ENCODE peak calls at places on chromosomes 2 and 18, in ten cellular contexts. Y is NCI-H774; G is stimulated activated CD4-positive, alpha-beta T cell treated with anti-CD3 and anti-CD28 coated beads, Interleukin-4, amount 100 ng/mL, for 24 hours; K is HEK293T; F is CD14-positive monocyte; L is H9; N is NCI-H510A treated with DMSO at 0.1 percent for 48 hours; B is left lobe of liver; W is GM20000; X is heart left ventricle. S is an unnamed sample.

GRCh38 chr2:108786354-108787208 is at the start of gene CCDC138:
- DNase-seq in Y (peak; percentile 85), G (peak; percentile 91), K (peak; percentile 92), F (peak; percentile 78), L (peak; percentile 94), N (peak; percentile 90), B (peak; percentile 90), W (peak; percentile 95), X (peak; percentile 88), S (peak; percentile 46)

GRCh38 chr2:119683717-119684443 is 4.9 kb downstream of the TMEM177 start:
- DNase-seq in Y (no peak), G (no peak), K (no peak), F (no peak), L (no peak), N (no peak), B (no peak), W (no peak), X (no peak), S (no peak)

GRCh38 chr2:8677646-8678592 is 3.9 kb upstream of the ID2 start:
- DNase-seq in Y (peak; percentile 65), G (peak; percentile 28), K (peak; percentile 49), F (no peak), L (peak; percentile 75), N (peak; percentile 75), B (peak; percentile 78), W (peak; percentile 58), X (no peak), S (peak; percentile 95)

GRCh38 chr2:128137094-128137616 is 46.2 kb downstream of the UGGT1 start:
- DNase-seq in Y (no peak), G (no peak), K (no peak), F (no peak), L (no peak), N (no peak), B (no peak), W (no peak), X (no peak), S (no peak)

GRCh38 chr18:49907346-49907929 is 94.1 kb upstream of the ACAA2 start:
- DNase-seq in Y (no peak), G (no peak), K (no peak), F (peak; percentile 22), L (no peak), N (no peak), B (no peak), W (no peak), X (no peak), S (peak; percentile 47)

GRCh38 chr2:216372761-216373291 is 543 bp upstream of the MARCHF4 start:
- DNase-seq in Y (no peak), G (no peak), K (no peak), F (no peak), L (no peak), N (no peak), B (no peak), W (no peak), X (no peak), S (no peak)

GRCh38 chr18:45255142-45255890 is 360.0 kb upstream of the SLC14A2 start:
- DNase-seq in Y (peak; percentile 30), G (no peak), K (no peak), F (no peak), L (no peak), N (no peak), B (no peak), W (no peak), X (no peak), S (no peak)

GRCh38 chr2:33135645-33136044 is 188.9 kb downstream of the LTBP1 start:
- DNase-seq in Y (no peak), G (no peak), K (no peak), F (no peak), L (no peak), N (no peak), B (no peak), W (no peak), X (no peak), S (no peak)

GRCh38 chr2:237030382-237030781 is 55.3 kb upstream of the COPS8 start:
- DNase-seq in Y (no peak), G (no peak), K (no peak), F (no peak), L (no peak), N (no peak), B (no peak), W (no peak), X (no peak), S (no peak)

GRCh38 chr18:59514193-59514592 is 155.1 kb upstream of the LMAN1 start:
- DNase-seq in Y (no peak), G (no peak), K (peak; percentile 8), F (no peak), L (no peak), N (no peak), B (no peak), W (no peak), X (peak; percentile 82), S (no peak)

GRCh38 chr18:36354989-36355388 is 57.5 kb downstream of the FHOD3 start:
- DNase-seq in Y (no peak), G (no peak), K (no peak), F (no peak), L (no peak), N (no peak), B (no peak), W (no peak), X (peak; percentile 44), S (no peak)

GRCh38 chr2:86787701-86788100 is 3.0 kb downstream of the CD8A start:
- DNase-seq in Y (no peak), G (no peak), K (no peak), F (no peak), L (no peak), N (no peak), B (no peak), W (no peak), X (peak; percentile 71), S (no peak)

GRCh38 chr18:47736376-47737140 is 193.9 kb downstream of the SMAD2 start:
- DNase-seq in Y (no peak), G (no peak), K (no peak), F (no peak), L (no peak), N (no peak), B (peak; percentile 14), W (no peak), X (no peak), S (no peak)

GRCh38 chr2:20015482-20016083 is 3.1 kb upstream of the MATN3 start:
- DNase-seq in Y (no peak), G (no peak), K (peak; percentile 51), F (no peak), L (no peak), N (peak; percentile 40), B (no peak), W (peak; percentile 74), X (no peak), S (peak; percentile 4)

GRCh38 chr2:23286765-23287155 is 98.2 kb upstream of the KLHL29 start:
- DNase-seq in Y (no peak), G (no peak), K (no peak), F (no peak), L (no peak), N (no peak), B (peak; percentile 51), W (no peak), X (peak; percentile 62), S (no peak)

GRCh38 chr18:22632191-22632590 is 214.5 kb upstream of the CTAGE1 start:
- DNase-seq in Y (no peak), G (no peak), K (no peak), F (no peak), L (no peak), N (no peak), B (no peak), W (no peak), X (no peak), S (no peak)

GRCh38 chr18:46649071-46649862 is 7.8 kb downstream of the LOXHD1 start:
- DNase-seq in Y (no peak), G (no peak), K (no peak), F (no peak), L (no peak), N (no peak), B (no peak), W (no peak), X (no peak), S (no peak)